ENCODE peak calls at places on chromosome 1, in six cellular contexts. One of them, this sample, is unnamed.

GRCh38 chr1:185363205-185363604 is 46.2 kb upstream of the IVNS1ABP start:
- DNase-seq in H54: no peak
- DNase-seq in retina: no peak
- DNase-seq in T-helper 9 cell: no peak
- DNase-seq in cardiac muscle cell: no peak
- DNase-seq in GM23338: no peak
- DNase-seq in this sample: no peak

GRCh38 chr1:19644761-19645543 is 841 bp downstream of the NBL1 start:
- DNase-seq in cardiac muscle cell: no peak
- DNase-seq in H54: no peak
- DNase-seq in GM23338: peak; percentile 63
- DNase-seq in retina: peak; percentile 85
- DNase-seq in T-helper 9 cell: no peak
- DNase-seq in this sample: no peak

GRCh38 chr1:34736711-34737110 is 18.1 kb upstream of the GJB5 start:
- DNase-seq in T-helper 9 cell: no peak
- DNase-seq in cardiac muscle cell: no peak
- DNase-seq in retina: no peak
- DNase-seq in H54: no peak
- DNase-seq in GM23338: no peak
- DNase-seq in this sample: no peak

GRCh38 chr1:167717351-167717750 is 4.4 kb upstream of the MPZL1 start:
- DNase-seq in GM23338: no peak
- DNase-seq in cardiac muscle cell: peak; percentile 19
- DNase-seq in retina: no peak
- DNase-seq in T-helper 9 cell: no peak
- DNase-seq in H54: no peak
- DNase-seq in this sample: no peak

GRCh38 chr1:25727819-25728286 is 72.1 kb upstream of the SELENON start:
- DNase-seq in T-helper 9 cell: no peak
- DNase-seq in retina: peak; percentile 73
- DNase-seq in cardiac muscle cell: peak; percentile 81
- DNase-seq in H54: no peak
- DNase-seq in GM23338: peak; percentile 34
- DNase-seq in this sample: no peak

GRCh38 chr1:50967416-50968020 is 2.5 kb upstream of the CDKN2C start:
- DNase-seq in cardiac muscle cell: no peak
- DNase-seq in H54: no peak
- DNase-seq in T-helper 9 cell: no peak
- DNase-seq in retina: peak; percentile 21
- DNase-seq in GM23338: no peak
- DNase-seq in this sample: no peak

GRCh38 chr1:36236302-36236701 is 12.1 kb downstream of the THRAP3 start:
- DNase-seq in T-helper 9 cell: no peak
- DNase-seq in GM23338: no peak
- DNase-seq in H54: no peak
- DNase-seq in retina: no peak
- DNase-seq in cardiac muscle cell: no peak
- DNase-seq in this sample: no peak

GRCh38 chr1:29546496-29546895 is 310.2 kb downstream of the PTPRU start:
- DNase-seq in T-helper 9 cell: no peak
- DNase-seq in GM23338: no peak
- DNase-seq in cardiac muscle cell: no peak
- DNase-seq in retina: no peak
- DNase-seq in H54: no peak
- DNase-seq in this sample: no peak

GRCh38 chr1:20896824-20897223 is 109.7 kb upstream of the HP1BP3 start:
- DNase-seq in H54: no peak
- DNase-seq in T-helper 9 cell: no peak
- DNase-seq in GM23338: no peak
- DNase-seq in cardiac muscle cell: peak; percentile 88
- DNase-seq in retina: no peak
- DNase-seq in this sample: peak; percentile 3

GRCh38 chr1:81559662-81560350 is 240.9 kb upstream of the ADGRL2 start:
- DNase-seq in T-helper 9 cell: no peak
- DNase-seq in cardiac muscle cell: no peak
- DNase-seq in retina: no peak
- DNase-seq in GM23338: no peak
- DNase-seq in H54: no peak
- DNase-seq in this sample: no peak

GRCh38 chr1:75996196-75996595 is 64.0 kb upstream of the ASB17 start:
- DNase-seq in cardiac muscle cell: peak; percentile 3
- DNase-seq in GM23338: no peak
- DNase-seq in retina: no peak
- DNase-seq in H54: no peak
- DNase-seq in T-helper 9 cell: no peak
- DNase-seq in this sample: no peak

GRCh38 chr1:3955196-3955772 is 55.2 kb upstream of the C1orf174 start:
- DNase-seq in T-helper 9 cell: no peak
- DNase-seq in H54: no peak
- DNase-seq in GM23338: no peak
- DNase-seq in retina: no peak
- DNase-seq in cardiac muscle cell: no peak
- DNase-seq in this sample: no peak

GRCh38 chr1:222037720-222038119 is 295.8 kb upstream of the DUSP10 start:
- DNase-seq in retina: no peak
- DNase-seq in GM23338: no peak
- DNase-seq in cardiac muscle cell: no peak
- DNase-seq in T-helper 9 cell: no peak
- DNase-seq in H54: no peak
- DNase-seq in this sample: no peak

GRCh38 chr1:245571872-245572294 is 417.1 kb downstream of the KIF26B start:
- DNase-seq in H54: no peak
- DNase-seq in cardiac muscle cell: no peak
- DNase-seq in GM23338: no peak
- DNase-seq in retina: peak; percentile 79
- DNase-seq in T-helper 9 cell: no peak
- DNase-seq in this sample: no peak

GRCh38 chr1:53906121-53906520 is 12.1 kb downstream of the DIO1 start:
- DNase-seq in H54: no peak
- DNase-seq in T-helper 9 cell: no peak
- DNase-seq in GM23338: no peak
- DNase-seq in retina: no peak
- DNase-seq in cardiac muscle cell: no peak
- DNase-seq in this sample: no peak

GRCh38 chr1:82775402-82776000 is 974.8 kb downstream of the ADGRL2 start:
- DNase-seq in cardiac muscle cell: peak; percentile 25
- DNase-seq in retina: no peak
- DNase-seq in GM23338: peak; percentile 93
- DNase-seq in T-helper 9 cell: no peak
- DNase-seq in H54: peak; percentile 19
- DNase-seq in this sample: no peak

GRCh38 chr1:12464627-12465056 is 153.4 kb downstream of the DHRS3 start:
- DNase-seq in T-helper 9 cell: no peak
- DNase-seq in H54: no peak
- DNase-seq in retina: no peak
- DNase-seq in cardiac muscle cell: peak; percentile 95
- DNase-seq in GM23338: no peak
- DNase-seq in this sample: no peak

GRCh38 chr1:201693887-201694614 is 134.9 kb upstream of the IPO9 start:
- DNase-seq in GM23338: peak; percentile 71
- DNase-seq in cardiac muscle cell: no peak
- DNase-seq in retina: peak; percentile 87
- DNase-seq in H54: no peak
- DNase-seq in T-helper 9 cell: no peak
- DNase-seq in this sample: no peak

GRCh38 chr1:228407118-228408040 is 744 bp upstream of the TRIM11 start:
- DNase-seq in cardiac muscle cell: no peak
- DNase-seq in GM23338: peak; percentile 61
- DNase-seq in T-helper 9 cell: no peak
- DNase-seq in H54: no peak
- DNase-seq in retina: peak; percentile 79
- DNase-seq in this sample: no peak

GRCh38 chr1:228275435-228276342 is 67.8 kb downstream of the OBSCN start:
- DNase-seq in GM23338: peak; percentile 97
- DNase-seq in H54: no peak
- DNase-seq in retina: peak; percentile 86
- DNase-seq in T-helper 9 cell: peak; percentile 79
- DNase-seq in cardiac muscle cell: peak; percentile 90
- DNase-seq in this sample: no peak

GRCh38 chr1:89865498-89866385 is 44.9 kb downstream of the LRRC8D start:
- DNase-seq in H54: no peak
- DNase-seq in cardiac muscle cell: peak; percentile 79
- DNase-seq in GM23338: no peak
- DNase-seq in retina: no peak
- DNase-seq in T-helper 9 cell: no peak
- DNase-seq in this sample: no peak

GRCh38 chr1:198713081-198713480 is 74.2 kb downstream of the PTPRC start:
- DNase-seq in H54: no peak
- DNase-seq in retina: no peak
- DNase-seq in cardiac muscle cell: peak; percentile 3
- DNase-seq in T-helper 9 cell: no peak
- DNase-seq in GM23338: no peak
- DNase-seq in this sample: no peak